ENCODE peak calls at places on chromosome 18, in ten cellular contexts. S, Y, T, I, C, V, M, D, X and R are unnamed samples.
A peak's percentile ranks its signal among the peaks of the same experiment; 100 is the strongest.

GRCh38 chr18:13568443-13569392 is 157.6 kb downstream of the FAM210A start:
- DNase-seq in S (no peak), Y (no peak), T (peak; percentile 37), I (no peak), C (no peak), V (peak; percentile 9), M (no peak), D (no peak), X (no peak), R (no peak)

GRCh38 chr18:68564348-68564747 is 150.6 kb downstream of the TMX3 start:
- DNase-seq in S (no peak), Y (no peak), T (no peak), I (no peak), C (no peak), V (no peak), M (no peak), D (no peak), X (no peak), R (no peak)

GRCh38 chr18:7919565-7919964 is 352.4 kb downstream of the PTPRM start:
- DNase-seq in S (no peak), Y (no peak), T (no peak), I (no peak), C (no peak), V (peak; percentile 60), M (no peak), D (no peak), X (no peak), R (no peak)

GRCh38 chr18:49652841-49653240 is 91.0 kb downstream of the LIPG start:
- DNase-seq in S (no peak), Y (peak; percentile 40), T (no peak), I (peak; percentile 66), C (no peak), V (no peak), M (no peak), D (no peak), X (no peak), R (no peak)

GRCh38 chr18:37364237-37364636 is 201.4 kb downstream of the CELF4 start:
- DNase-seq in S (peak; percentile 59), Y (no peak), T (no peak), I (peak; percentile 27), C (no peak), V (no peak), M (no peak), D (no peak), X (no peak), R (peak; percentile 90)

GRCh38 chr18:8045890-8046289 is 478.8 kb downstream of the PTPRM start:
- DNase-seq in S (no peak), Y (no peak), T (no peak), I (no peak), C (no peak), V (no peak), M (peak; percentile 10), D (no peak), X (no peak), R (no peak)

GRCh38 chr18:23938901-23939341 is 75.6 kb upstream of the TTC39C start:
- DNase-seq in S (no peak), Y (no peak), T (no peak), I (no peak), C (no peak), V (no peak), M (no peak), D (no peak), X (no peak), R (no peak)

GRCh38 chr18:51133580-51134160 is 63.8 kb downstream of the MEX3C start:
- DNase-seq in S (no peak), Y (peak; percentile 18), T (peak; percentile 80), I (no peak), C (no peak), V (no peak), M (no peak), D (no peak), X (no peak), R (no peak)

GRCh38 chr18:57863706-57864105 is 60.6 kb upstream of the ATP8B1 start:
- DNase-seq in S (no peak), Y (no peak), T (no peak), I (no peak), C (no peak), V (no peak), M (peak; percentile 19), D (peak; percentile 61), X (peak; percentile 57), R (no peak)

GRCh38 chr18:77479047-77479446 is 229.4 kb downstream of the GALR1 start:
- DNase-seq in S (no peak), Y (no peak), T (no peak), I (no peak), C (no peak), V (no peak), M (no peak), D (no peak), X (no peak), R (no peak)

GRCh38 chr18:36401462-36401861 is 103.9 kb downstream of the FHOD3 start:
- DNase-seq in S (no peak), Y (no peak), T (no peak), I (no peak), C (no peak), V (no peak), M (no peak), D (no peak), X (no peak), R (no peak)

GRCh38 chr18:25235648-25236047 is 116.3 kb downstream of the ZNF521 start:
- DNase-seq in S (no peak), Y (no peak), T (no peak), I (no peak), C (no peak), V (no peak), M (no peak), D (no peak), X (no peak), R (no peak)

GRCh38 chr18:25244170-25244569 is 107.8 kb downstream of the ZNF521 start:
- DNase-seq in S (no peak), Y (no peak), T (no peak), I (no peak), C (no peak), V (no peak), M (no peak), D (no peak), X (no peak), R (no peak)

GRCh38 chr18:25236736-25237135 is 115.2 kb downstream of the ZNF521 start:
- DNase-seq in S (no peak), Y (no peak), T (no peak), I (no peak), C (no peak), V (no peak), M (no peak), D (no peak), X (no peak), R (no peak)

GRCh38 chr18:25237571-25238267 is 114.2 kb downstream of the ZNF521 start:
- DNase-seq in S (no peak), Y (no peak), T (no peak), I (no peak), C (no peak), V (no peak), M (peak; percentile 56), D (no peak), X (peak; percentile 47), R (no peak)

GRCh38 chr18:25239636-25240468 is 112.1 kb downstream of the ZNF521 start:
- DNase-seq in S (no peak), Y (peak; percentile 79), T (no peak), I (no peak), C (no peak), V (no peak), M (no peak), D (no peak), X (peak; percentile 35), R (no peak)
- H3K4me3 ChIP-seq in S (no peak overlapping the region), Y (no peak overlapping the region), T (no peak overlapping the region), I (no peak overlapping the region), C (no peak overlapping the region), V (no peak overlapping the region), M (no peak overlapping the region), D (no peak overlapping the region), X (no peak overlapping the region), R (no peak overlapping the region)

GRCh38 chr18:22452226-22452668 is 34.5 kb upstream of the CTAGE1 start:
- DNase-seq in S (no peak), Y (no peak), T (no peak), I (no peak), C (no peak), V (no peak), M (no peak), D (no peak), X (no peak), R (no peak)
- H3K4me3 ChIP-seq in S (no peak overlapping the region), Y (peak overlapping the region; percentile 21), T (peak overlapping the region; percentile 25), I (no peak overlapping the region), C (no peak overlapping the region), V (no peak overlapping the region), M (no peak overlapping the region), D (no peak overlapping the region), X (no peak overlapping the region), R (no peak overlapping the region)

DNA sequence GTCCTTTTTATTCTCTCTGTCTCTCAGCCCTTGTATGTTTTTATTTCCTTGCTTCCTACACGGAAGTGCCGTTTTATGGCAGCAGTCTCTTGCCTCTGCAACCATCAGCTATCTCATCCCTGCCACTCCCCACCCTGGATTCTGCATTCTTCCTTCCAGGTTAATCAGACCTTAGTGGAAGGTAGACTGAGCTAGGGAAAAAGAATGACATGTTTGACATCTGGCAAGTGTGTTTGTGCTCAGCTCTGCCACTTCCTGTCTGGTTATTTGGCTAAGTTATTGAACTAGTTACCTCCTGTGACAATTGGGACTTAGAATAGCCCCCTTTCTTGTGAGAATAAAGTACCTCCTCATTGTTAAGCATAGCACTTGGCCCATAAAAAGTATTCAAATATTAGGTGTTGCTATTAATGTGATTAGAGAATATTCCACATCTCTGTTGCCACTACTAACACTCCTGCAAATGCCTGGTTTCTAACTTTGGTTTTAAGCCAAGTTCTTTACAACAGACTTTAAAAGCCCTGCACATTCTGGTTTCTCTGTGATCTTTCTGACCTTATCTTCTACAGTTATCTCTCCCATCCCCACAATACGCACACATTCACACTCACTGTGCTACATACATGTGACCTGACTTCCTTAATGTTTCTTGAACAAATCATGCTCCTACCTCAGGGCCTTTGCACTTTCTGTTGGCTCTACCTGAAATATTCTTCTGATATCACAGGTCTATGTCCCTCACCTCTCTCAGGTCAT is 10.8 kb upstream of the MAPRE2 start:
- DNase-seq in S (no peak), Y (no peak), T (no peak), I (no peak), C (peak; percentile 22), V (no peak), M (no peak), D (no peak), X (no peak), R (no peak)
- H3K4me3 ChIP-seq in S (no peak overlapping the region), Y (no peak overlapping the region), T (peak overlapping the region; percentile 31), I (peak overlapping the region; percentile 35), C (no peak overlapping the region), V (no peak overlapping the region), M (peak overlapping the region; percentile 32), D (no peak overlapping the region), X (no peak overlapping the region), R (peak overlapping the region; percentile 37)

DNA sequence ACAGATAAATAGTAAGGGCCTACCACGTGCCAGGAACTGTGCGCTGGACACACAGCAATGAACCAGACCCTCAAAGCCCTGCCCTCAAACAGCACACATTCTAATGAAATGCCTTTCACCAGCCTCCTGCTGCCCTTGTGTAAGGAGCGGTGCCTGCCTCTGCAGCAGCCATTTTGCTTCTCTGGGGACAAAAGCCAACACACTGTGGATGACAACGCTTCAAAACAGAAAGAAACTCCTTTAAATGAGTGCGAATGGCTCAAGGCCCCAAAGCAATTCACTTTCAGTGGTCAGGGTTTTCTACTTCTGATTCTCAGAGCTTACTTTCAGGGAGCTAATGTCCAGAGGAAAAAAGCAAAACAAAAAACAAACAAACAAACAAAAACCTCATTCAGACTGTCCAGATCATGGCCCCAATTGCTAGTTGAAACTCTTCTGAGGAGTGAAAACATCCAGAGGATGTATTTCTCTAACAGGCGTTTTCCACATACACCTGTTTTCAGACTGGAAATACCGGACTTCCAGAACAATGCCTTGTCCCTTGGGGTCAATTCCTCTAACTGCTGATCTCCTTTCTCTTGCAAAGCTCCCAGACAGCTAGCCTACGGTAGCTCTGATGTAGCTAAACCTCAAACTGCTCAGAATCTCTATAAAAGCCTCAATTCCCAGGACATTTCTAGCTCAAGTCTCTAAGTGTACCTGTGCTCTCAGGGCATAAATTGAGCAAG is 323.3 kb upstream of the ZNF521 start:
- DNase-seq in S (no peak), Y (no peak), T (no peak), I (no peak), C (no peak), V (no peak), M (no peak), D (no peak), X (no peak), R (no peak)
- H3K4me3 ChIP-seq in S (no peak overlapping the region), Y (no peak overlapping the region), T (no peak overlapping the region), I (no peak overlapping the region), C (no peak overlapping the region), V (no peak overlapping the region), M (no peak overlapping the region), D (no peak overlapping the region), X (no peak overlapping the region), R (no peak overlapping the region)